ENCODE peak calls at places on chromosomes 4 and X, in seven cellular contexts. P, R, W, I, L, C and V are unnamed samples.

GRCh38 chrX:54818221-54818620 is 10.7 kb downstream of the MAGED2 start:
- DNase-seq in W (no peak), R (no peak), L (no peak), C (no peak), I (no peak), P (no peak), V (no peak)

GRCh38 chr4:155587766-155588165 is 78.9 kb upstream of the GUCY1A1 start:
- DNase-seq in P (no peak), R (no peak), W (no peak), C (no peak), I (no peak), L (no peak), V (no peak)

GRCh38 chr4:74942251-74942917 is 9.5 kb downstream of the PARM1 start:
- DNase-seq in L (no peak), C (no peak), W (no peak), I (no peak), R (no peak), P (no peak), V (no peak)

GRCh38 chr4:83561381-83561780 is 25.5 kb downstream of the GPAT3 start:
- DNase-seq in I (no peak), L (peak; percentile 71), P (peak; percentile 12), C (no peak), W (peak; percentile 40), R (no peak), V (peak; percentile 43)

GRCh38 chr4:159212675-159213297 is 109.9 kb downstream of the RAPGEF2 start:
- DNase-seq in P (no peak), W (no peak), I (no peak), C (no peak), R (no peak), L (no peak), V (no peak)

GRCh38 chr4:55447826-55448225 is 52.1 kb downstream of the TMEM165 start:
- DNase-seq in R (no peak), L (peak; percentile 44), W (no peak), C (no peak), P (no peak), I (no peak), V (no peak)

GRCh38 chrX:119760026-119760902 is 1.9 kb downstream of the SOWAHD start:
- DNase-seq in C (no peak), R (peak; percentile 46), I (no peak), P (no peak), W (no peak), L (no peak), V (no peak)

GRCh38 chr4:69718376-69719293 is 41.8 kb downstream of the SULT1B1 start:
- DNase-seq in W (no peak), I (no peak), L (peak; percentile 27), P (no peak), R (no peak), C (no peak), V (no peak)

GRCh38 chrX:119093991-119094741 is 21.4 kb downstream of the CT47C1 start:
- DNase-seq in W (no peak), I (no peak), C (no peak), P (no peak), R (no peak), L (peak; percentile 13), V (no peak)

GRCh38 chr4:7424553-7425111 is 10.1 kb downstream of the PSAPL1 start:
- DNase-seq in R (no peak), C (peak; percentile 44), P (no peak), L (no peak), W (no peak), I (no peak), V (no peak)

GRCh38 chr4:140103676-140104075 is 50.3 kb downstream of the MAML3 start:
- DNase-seq in W (no peak), R (peak; percentile 26), L (peak; percentile 64), I (no peak), P (peak; percentile 60), C (no peak), V (peak; percentile 81)

GRCh38 chr4:150722908-150723362 is 141.0 kb downstream of the MAB21L2 start:
- DNase-seq in W (peak; percentile 91), I (peak; percentile 81), C (peak; percentile 84), L (no peak), P (peak; percentile 62), R (no peak), V (no peak)

GRCh38 chr4:131430302-131430701 is 1718.8 kb upstream of the PCDH10 start:
- DNase-seq in L (no peak), I (no peak), W (no peak), R (no peak), P (no peak), C (no peak), V (no peak)

GRCh38 chr4:54513231-54513630 is 144.5 kb upstream of the KIT start:
- DNase-seq in R (no peak), P (peak; percentile 91), C (no peak), L (peak; percentile 83), W (no peak), I (no peak), V (no peak)

GRCh38 chr4:168803727-168804126 is 206.3 kb downstream of the CBR4 start:
- DNase-seq in R (no peak), P (peak; percentile 82), I (no peak), C (no peak), L (peak; percentile 95), W (no peak), V (no peak)

GRCh38 chr4:169143335-169143734 is 127.4 kb downstream of the SH3RF1 start:
- DNase-seq in R (no peak), I (no peak), C (no peak), W (no peak), P (no peak), L (no peak), V (no peak)

GRCh38 chr4:85837334-85837733 is 362.4 kb downstream of the ARHGAP24 start:
- DNase-seq in L (no peak), W (no peak), R (no peak), C (no peak), I (no peak), P (peak; percentile 39), V (no peak)

GRCh38 chr4:1204828-1205591 is 32.6 kb upstream of the SPON2 start:
- DNase-seq in R (no peak), C (peak; percentile 54), I (peak; percentile 12), L (no peak), P (no peak), W (peak; percentile 91), V (peak; percentile 1)

GRCh38 chrX:49838374-49838773 is 9.3 kb downstream of the PAGE4 start:
- DNase-seq in I (no peak), W (peak; percentile 21), C (no peak), P (peak; percentile 4), R (peak; percentile 40), L (peak; percentile 3), V (peak; percentile 18)

GRCh38 chr4:21512351-21512750 is 436.2 kb downstream of the KCNIP4 start:
- DNase-seq in L (peak; percentile 29), R (peak; percentile 16), P (peak; percentile 45), I (no peak), C (no peak), W (no peak), V (no peak)

DNA sequence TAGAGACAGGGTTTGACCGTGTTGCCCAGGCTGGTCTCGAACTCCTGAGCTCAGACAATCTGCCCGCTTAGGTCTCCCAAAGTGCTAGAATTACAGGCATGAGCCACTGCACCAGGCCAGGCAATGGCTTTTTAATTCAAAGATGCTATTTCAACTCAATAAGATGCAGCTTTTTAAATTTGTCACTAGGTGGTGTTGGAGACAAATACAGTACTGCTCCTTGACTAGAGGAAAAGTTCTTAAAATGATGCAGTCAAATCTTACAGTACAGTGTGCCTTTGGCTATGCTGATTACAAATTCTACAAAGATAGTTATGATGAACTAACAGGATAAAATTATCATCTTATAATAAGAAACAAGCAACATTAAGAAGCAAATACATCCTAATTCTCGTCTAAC is 441.1 kb downstream of the KCNIP4 start:
- DNase-seq in I (no peak), W (no peak), L (peak; percentile 6), R (no peak), P (peak; percentile 0), C (no peak), V (no peak)
- TF ChIP-seq CTCF in I (no peak), W (no peak), L (no peak), R (peak; percentile 50), P (peak; percentile 47), C (no peak), V (no peak)

DNA sequence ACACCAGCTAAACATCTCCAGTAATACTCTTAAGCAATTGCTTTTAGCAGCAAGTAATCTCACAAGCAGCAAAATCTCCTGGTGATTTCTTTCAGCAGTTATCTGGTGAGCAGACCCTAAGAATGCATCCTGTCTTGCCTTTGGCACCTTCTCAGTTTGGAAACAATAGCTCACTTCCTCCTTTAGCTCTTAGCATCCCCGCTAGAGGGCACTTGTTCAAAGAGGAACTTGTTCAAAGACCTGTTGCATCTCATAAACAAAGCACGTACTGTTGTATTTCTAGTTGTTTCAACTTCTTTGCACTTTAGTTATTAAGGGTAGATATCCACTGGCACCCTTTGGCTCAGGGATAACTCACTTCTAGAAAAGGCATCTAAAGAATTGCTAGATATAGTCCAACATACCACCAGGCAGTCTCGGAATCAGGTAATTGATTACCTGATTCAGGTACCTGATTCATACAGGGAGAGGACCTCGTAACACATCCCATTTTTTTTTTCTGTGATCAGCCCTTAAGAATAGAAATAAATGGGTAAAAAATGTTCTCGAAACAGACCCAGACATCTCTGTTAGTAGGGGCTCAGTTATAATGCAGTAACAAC is 81.9 kb upstream of the QRFPR start:
- DNase-seq in P (peak; percentile 60), R (peak; percentile 15), I (no peak), W (peak; percentile 51), C (no peak), L (peak; percentile 69), V (peak; percentile 64)
- TF ChIP-seq CTCF in P (peak; percentile 84), R (peak; percentile 86), I (peak; percentile 74), W (peak; percentile 61), C (peak; percentile 71), L (peak; percentile 66), V (peak; percentile 68)

DNA sequence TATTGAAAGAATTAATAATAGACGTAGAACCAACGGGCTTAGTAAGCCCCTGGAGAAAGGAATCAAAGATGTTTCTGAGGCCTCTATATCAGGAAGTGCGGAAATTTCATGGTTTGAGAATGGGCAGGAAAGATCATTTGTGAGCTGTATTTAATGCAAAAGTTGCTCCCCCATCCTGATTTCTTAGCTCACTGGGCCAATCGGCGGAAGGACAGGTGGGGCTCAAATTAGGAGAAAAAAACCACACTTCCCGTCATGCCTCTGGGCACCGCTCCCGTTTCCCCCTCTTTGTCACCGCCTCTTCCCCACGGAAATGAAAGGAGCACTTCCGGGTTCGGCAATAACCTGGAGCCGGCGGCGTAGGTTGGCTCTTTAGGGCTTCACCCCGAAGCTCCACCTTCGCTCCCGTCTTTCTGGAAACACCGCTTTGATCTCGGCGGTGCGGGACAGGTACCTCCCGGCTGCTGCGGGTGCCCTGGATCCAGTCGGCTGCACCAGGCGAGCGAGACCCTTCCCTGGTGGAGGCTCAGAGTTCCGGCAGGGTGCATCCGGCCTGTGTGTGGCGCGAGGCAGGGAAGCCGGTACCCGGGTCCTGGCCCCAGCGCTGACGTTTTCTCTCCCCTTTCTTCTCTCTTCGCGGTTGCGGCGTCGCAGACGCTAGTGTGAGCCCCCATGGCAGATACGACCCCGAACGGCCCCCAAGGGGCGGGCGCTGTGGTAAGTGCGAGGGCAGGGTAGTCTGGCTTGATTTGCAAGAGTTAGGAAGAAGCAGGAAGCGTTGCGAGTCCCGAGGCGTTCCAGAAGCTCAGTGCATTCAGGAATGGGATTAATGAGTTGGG is at the start of gene TMEM33:
- DNase-seq in W (peak; percentile 89), C (peak; percentile 88), I (peak; percentile 81), R (peak; percentile 83), P (peak; percentile 73), L (peak; percentile 85), V (peak; percentile 81)
- TF ChIP-seq CTCF in W (no peak), C (no peak), I (peak; percentile 38), R (no peak), P (peak; percentile 44), L (peak; percentile 13), V (no peak)

DNA sequence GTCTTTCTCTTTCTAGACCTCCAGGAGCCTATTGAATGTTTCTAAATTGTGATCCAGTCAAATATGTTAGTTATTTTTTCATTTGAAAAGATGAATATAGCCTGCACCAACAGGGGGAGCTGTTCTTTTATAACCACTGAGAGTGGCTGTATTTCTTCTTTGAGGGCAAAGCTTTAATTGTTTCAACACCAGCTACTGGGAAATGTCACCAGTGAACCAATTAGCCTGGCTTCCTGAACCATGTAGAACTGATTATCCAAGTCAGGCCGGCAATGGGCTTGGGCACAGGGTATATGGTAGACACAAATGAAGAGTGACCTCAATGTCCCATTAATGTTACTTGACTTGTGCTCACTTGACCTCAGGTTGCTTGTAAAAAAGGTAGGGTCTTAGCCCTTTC is 4.8 kb upstream of the DAPP1 start:
- DNase-seq in P (peak; percentile 19), R (peak; percentile 22), C (no peak), I (no peak), L (peak; percentile 3), W (peak; percentile 61), V (peak; percentile 78)
- TF ChIP-seq CTCF in P (peak; percentile 53), R (peak; percentile 57), C (peak; percentile 48), I (peak; percentile 45), L (peak; percentile 26), W (peak; percentile 32), V (peak; percentile 85)